ENCODE peak calls at places on chromosomes 11 and 22, in nine cellular contexts. B, Y, Q, L, D, I, W, R and P are unnamed samples.

GRCh38 chr11:31702966-31703365 is 108.2 kb downstream of the PAX6 start:
- DNase-seq in Q (no peak), B (no peak), Y (no peak), R (no peak), W (no peak), D (no peak), L (no peak), I (peak), P (peak)

GRCh38 chr11:7683571-7683970 is 10.3 kb upstream of the CYB5R2 start:
- DNase-seq in L (no peak), D (no peak), I (no peak), R (no peak), Y (no peak), B (no peak), Q (no peak), W (no peak), P (no peak)

GRCh38 chr11:216081-216974 is 8.8 kb downstream of the RIC8A start:
- DNase-seq in Q (no peak), I (no peak), L (no peak), R (no peak), D (no peak), W (no peak), Y (no peak), B (no peak), P (no peak)

GRCh38 chr11:105164226-105164625 is 24.7 kb upstream of the CARD18 start:
- DNase-seq in R (no peak), L (no peak), W (no peak), B (no peak), I (no peak), Y (no peak), D (no peak), Q (no peak), P (no peak)

GRCh38 chr11:6197466-6198200 is 1.4 kb upstream of the OR52W1 start:
- DNase-seq in L (no peak), D (no peak), W (no peak), R (no peak), Y (no peak), B (no peak), Q (no peak), I (no peak), P (no peak)

GRCh38 chr22:32473388-32473952 is 1.1 kb upstream of the FBXO7 start:
- DNase-seq in L (no peak), D (peak), Q (peak), W (peak), Y (peak), I (peak), B (peak), R (peak), P (peak)

GRCh38 chr11:107606122-107606521 is 15.2 kb downstream of the ELMOD1 start:
- DNase-seq in D (no peak), R (no peak), W (no peak), Q (no peak), L (no peak), Y (no peak), B (no peak), I (peak), P (no peak)

GRCh38 chr11:17765381-17766359 is 31.1 kb downstream of the KCNC1 start:
- DNase-seq in I (peak), W (no peak), Y (no peak), Q (no peak), L (no peak), D (no peak), B (no peak), R (peak), P (peak)

GRCh38 chr11:98007072-98007471 is 1013.7 kb upstream of the CNTN5 start:
- DNase-seq in Y (no peak), I (no peak), R (no peak), Q (no peak), W (no peak), B (no peak), L (no peak), D (no peak), P (no peak)

GRCh38 chr11:73797457-73797856 is 9.8 kb downstream of the MRPL48 start:
- DNase-seq in I (no peak), L (no peak), B (no peak), D (peak), Y (no peak), R (no peak), W (no peak), Q (no peak), P (no peak)

GRCh38 chr11:111764621-111765020 is 1.6 kb downstream of the PPP2R1B start:
- DNase-seq in D (no peak), L (no peak), Q (no peak), Y (peak), B (no peak), I (peak), R (no peak), W (no peak), P (no peak)

GRCh38 chr22:44542561-44543222 is 44.7 kb upstream of the RTL6 start:
- DNase-seq in Y (no peak), Q (no peak), W (no peak), I (no peak), L (no peak), B (no peak), R (no peak), D (peak), P (no peak)

GRCh38 chr11:134069996-134070845 is 1.3 kb downstream of the JAM3 start:
- DNase-seq in W (peak), D (no peak), Q (no peak), Y (no peak), L (no peak), B (no peak), R (no peak), I (no peak), P (no peak)

GRCh38 chr11:37026741-37027140 is 428.7 kb upstream of the RAG2 start:
- DNase-seq in R (no peak), L (no peak), Y (no peak), B (no peak), W (no peak), I (no peak), Q (no peak), D (no peak), P (no peak)

GRCh38 chr11:8201524-8202365 is 32.9 kb upstream of the RIC3 start:
- DNase-seq in W (no peak), Q (no peak), I (no peak), L (no peak), Y (no peak), R (no peak), B (no peak), D (no peak), P (peak)

GRCh38 chr11:62324738-62325556 is 12.3 kb upstream of the ASRGL1 start:
- DNase-seq in I (peak), B (peak), D (peak), Q (peak), L (no peak), R (peak), W (no peak), Y (no peak), P (peak)

GRCh38 chr22:29106839-29107238 is 34.0 kb downstream of the KREMEN1 start:
- DNase-seq in W (no peak), L (no peak), I (no peak), Y (no peak), R (no peak), B (no peak), Q (no peak), D (no peak), P (no peak)

GRCh38 chr11:35487532-35488078 is 37.8 kb downstream of the PAMR1 start:
- DNase-seq in W (no peak), Q (no peak), D (no peak), R (peak), Y (no peak), I (peak), L (no peak), B (no peak), P (no peak)

GRCh38 chr11:12770966-12771597 is 96.9 kb downstream of the TEAD1 start:
- DNase-seq in B (no peak), W (no peak), Q (no peak), R (no peak), Y (no peak), D (no peak), I (no peak), L (no peak), P (no peak)

GRCh38 chr11:13963169-13963948 is 836 bp downstream of the SPON1 start:
- DNase-seq in Y (no peak), L (no peak), I (no peak), Q (no peak), B (no peak), D (no peak), W (no peak), R (no peak), P (no peak)

GRCh38 chr11:130478881-130479280 is 30.4 kb downstream of the ADAMTS15 start:
- DNase-seq in R (no peak), I (no peak), D (no peak), B (no peak), W (no peak), L (no peak), Q (no peak), Y (no peak), P (no peak)

GRCh38 chr22:38959574-38959973 is 2.2 kb downstream of the APOBEC3A start:
- DNase-seq in Q (no peak), R (no peak), B (no peak), D (no peak), Y (no peak), L (no peak), I (no peak), W (no peak), P (no peak)

GRCh38 chr11:69450064-69450856 is 31.2 kb upstream of the LINC01488 start:
- DNase-seq in I (no peak), W (no peak), B (no peak), R (no peak), Q (no peak), Y (no peak), L (no peak), D (no peak), P (no peak)

GRCh38 chr11:3970101-3970500 is 114.6 kb downstream of the STIM1 start:
- DNase-seq in I (no peak), R (no peak), B (no peak), L (no peak), D (no peak), Q (no peak), W (no peak), Y (no peak), P (no peak)

GRCh38 chr11:92206441-92206840 is 18.2 kb upstream of the FAT3 start:
- DNase-seq in W (no peak), L (no peak), Y (no peak), I (no peak), D (no peak), R (no peak), B (no peak), Q (no peak), P (no peak)

GRCh38 chr11:129237880-129238638 is 45.9 kb upstream of the ARHGAP32 start:
- DNase-seq in W (no peak), L (no peak), R (no peak), B (no peak), Y (no peak), Q (no peak), D (no peak), I (no peak), P (no peak)

GRCh38 chr22:36756031-36756430 is 19.9 kb downstream of the IFT27 start:
- DNase-seq in D (no peak), R (no peak), B (no peak), W (no peak), I (no peak), L (no peak), Q (no peak), Y (no peak), P (no peak)

GRCh38 chr11:125451400-125452124 is 44.5 kb downstream of the FEZ1 start:
- DNase-seq in Q (no peak), D (no peak), W (peak), R (peak), B (no peak), I (peak), Y (no peak), L (no peak), P (peak)

GRCh38 chr11:58567889-58568512 is 7.7 kb downstream of the LPXN start:
- DNase-seq in I (peak), Q (peak), R (peak), D (peak), B (peak), Y (peak), L (no peak), W (no peak), P (peak)

GRCh38 chr11:46808804-46809431 is 37.2 kb downstream of the CKAP5 start:
- DNase-seq in B (no peak), I (peak), L (no peak), Q (peak), Y (peak), W (no peak), R (no peak), D (peak), P (no peak)

GRCh38 chr22:20388200-20388599 is 5.8 kb upstream of the ZNF74 start:
- DNase-seq in I (no peak), B (no peak), W (no peak), Q (no peak), D (no peak), R (no peak), L (no peak), Y (no peak), P (no peak)

GRCh38 chr22:48403521-48403921 is 1424.2 kb downstream of the BRD1 start:
- DNase-seq in R (no peak), B (no peak), L (no peak), D (no peak), Q (no peak), I (no peak), Y (no peak), W (no peak), P (no peak)

GRCh38 chr11:67409261-67409666 is 5.4 kb downstream of the TBC1D10C start:
- DNase-seq in W (no peak), B (no peak), Q (no peak), D (peak), Y (no peak), R (no peak), L (no peak), I (no peak), P (no peak)